ENCODE peak calls at places on chromosome 7, in seven cellular contexts. M is colonic mucosa, J is cardiac muscle cell, Q is heart left ventricle, A is prostate gland, X is A549, Y is ascending aorta. O is an unnamed sample.

GRCh38 chr7:83852136-83852535 is 203.2 kb upstream of the SEMA3E start:
- DNase-seq in M (peak), J (no peak), Q (no peak), A (no peak), X (no peak), Y (no peak), O (no peak)

GRCh38 chr7:84339306-84339705 is 144.7 kb upstream of the SEMA3A start:
- DNase-seq in M (no peak), J (peak), Q (no peak), A (no peak), X (no peak), Y (no peak), O (no peak)

GRCh38 chr7:88217675-88218427 is 2.0 kb downstream of the SRI start:
- DNase-seq in M (no peak), J (peak), Q (no peak), A (no peak), X (no peak), Y (no peak), O (no peak)

GRCh38 chr7:156194813-156195212 is 382.6 kb upstream of the SHH start:
- DNase-seq in M (no peak), J (no peak), Q (no peak), A (no peak), X (no peak), Y (no peak), O (no peak)

GRCh38 chr7:37833107-37833817 is 15.1 kb upstream of the NME8 start:
- DNase-seq in M (peak), J (peak), Q (peak), A (peak), X (peak), Y (no peak), O (peak)

GRCh38 chr7:30065746-30066145 is 37.5 kb downstream of the PLEKHA8 start:
- DNase-seq in M (no peak), J (no peak), Q (no peak), A (no peak), X (no peak), Y (no peak), O (peak)

GRCh38 chr7:2242541-2243482 is 786 bp downstream of the NUDT1 start:
- DNase-seq in M (peak), J (no peak), Q (no peak), A (no peak), X (peak), Y (no peak), O (peak)

GRCh38 chr7:37052673-37053072 is 328.4 kb upstream of the AOAH start:
- DNase-seq in M (peak), J (peak), Q (no peak), A (no peak), X (no peak), Y (no peak), O (peak)

GRCh38 chr7:90596745-90597526 is 815 bp downstream of the CDK14 start:
- DNase-seq in M (no peak), J (peak), Q (no peak), A (no peak), X (no peak), Y (no peak), O (peak)

GRCh38 chr7:84507529-84507928 is 312.9 kb upstream of the SEMA3A start:
- DNase-seq in M (no peak), J (no peak), Q (no peak), A (no peak), X (no peak), Y (no peak), O (no peak)

GRCh38 chr7:33873981-33874750 is 31.2 kb upstream of the BMPER start:
- DNase-seq in M (no peak), J (no peak), Q (no peak), A (no peak), X (peak), Y (no peak), O (peak)

GRCh38 chr7:42183547-42183946 is 53.5 kb downstream of the GLI3 start:
- DNase-seq in M (no peak), J (no peak), Q (no peak), A (no peak), X (no peak), Y (no peak), O (no peak)

GRCh38 chr7:30770936-30771858 is at the start of gene MINDY4:
- DNase-seq in M (peak), J (peak), Q (peak), A (peak), X (peak), Y (peak), O (peak)

GRCh38 chr7:155227004-155227787 is 70.5 kb upstream of the INSIG1 start:
- DNase-seq in M (no peak), J (no peak), Q (no peak), A (no peak), X (no peak), Y (no peak), O (no peak)

GRCh38 chr7:80014507-80014906 is 120.1 kb upstream of the GNAI1 start:
- DNase-seq in M (no peak), J (no peak), Q (no peak), A (no peak), X (no peak), Y (no peak), O (no peak)

GRCh38 chr7:26061340-26062239 is 90.4 kb upstream of the NFE2L3 start:
- DNase-seq in M (peak), J (peak), Q (peak), A (peak), X (peak), Y (peak), O (peak)

GRCh38 chr7:29565186-29565540 is 1.5 kb downstream of the PRR15 start:
- DNase-seq in M (no peak), J (no peak), Q (no peak), A (no peak), X (no peak), Y (no peak), O (no peak)

GRCh38 chr7:27154901-27155815 is 1.3 kb downstream of the HOXA7 start:
- DNase-seq in M (peak), J (no peak), Q (peak), A (no peak), X (no peak), Y (peak), O (no peak)

GRCh38 chr7:27154369-27154768 is 2.0 kb upstream of the HOXA3 start:
- DNase-seq in M (peak), J (no peak), Q (no peak), A (no peak), X (no peak), Y (peak), O (no peak)

GRCh38 chr7:27156508-27156898 is at the start of gene HOXA7:
- DNase-seq in M (peak), J (no peak), Q (no peak), A (no peak), X (peak), Y (peak), O (no peak)

GRCh38 chr7:27156901-27157716 is 634 bp upstream of the HOXA7 start:
- DNase-seq in M (no peak), J (no peak), Q (peak), A (no peak), X (no peak), Y (peak), O (no peak)

GRCh38 chr7:27155816-27156507 is 513 bp downstream of the HOXA7 start:
- DNase-seq in M (peak), J (no peak), Q (peak), A (no peak), X (no peak), Y (peak), O (no peak)
- TF ChIP-seq CTCF in M (no peak), J (no peak), Q (no peak), A (no peak), X (no peak), Y (no peak), O (no peak)

DNA sequence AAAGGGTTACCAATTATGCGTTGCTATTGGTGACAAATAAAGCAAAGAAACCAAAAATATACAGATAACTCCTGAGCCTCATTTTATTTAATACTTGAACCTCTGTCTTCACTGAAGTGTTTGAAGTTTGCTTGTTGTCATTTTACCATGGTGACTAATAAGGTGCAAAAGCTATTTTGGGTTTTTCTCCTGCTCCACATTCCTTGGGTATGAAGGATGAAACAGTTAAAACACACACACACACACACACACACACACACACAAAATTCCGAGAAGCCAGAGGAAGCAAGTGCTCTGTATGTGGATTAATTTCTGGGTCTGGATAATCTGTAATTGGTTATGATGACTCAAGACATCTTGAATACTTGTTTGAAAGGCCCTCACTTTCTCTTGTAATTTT is 246.4 kb downstream of the COBL start:
- DNase-seq in M (no peak), J (no peak), Q (no peak), A (no peak), X (no peak), Y (no peak), O (no peak)
- H3K27ac ChIP-seq in M (no peak), J (no peak), Q (peak), A (no peak), X (no peak), Y (no peak), O (no peak)

DNA sequence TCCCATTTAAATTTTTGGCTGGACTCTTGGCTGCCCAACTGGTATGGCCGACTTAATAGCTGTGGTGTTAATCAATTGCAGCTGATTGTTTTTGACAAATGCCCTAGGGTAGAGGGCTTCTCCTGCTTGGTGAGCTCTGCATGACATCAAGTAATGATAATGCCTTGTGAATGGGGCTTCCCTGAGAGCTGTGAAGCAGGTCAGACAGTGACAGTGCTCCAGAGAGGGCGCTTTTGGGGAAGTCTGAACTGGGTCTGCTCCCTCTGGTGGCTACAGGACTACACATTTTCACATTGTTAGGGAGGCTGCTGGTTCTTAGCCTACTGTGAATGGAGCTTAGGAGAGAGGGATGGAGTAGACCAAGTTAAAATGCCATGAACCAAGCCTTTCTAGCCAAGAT is 98.8 kb downstream of the SDK1 start:
- DNase-seq in M (no peak), J (peak), Q (no peak), A (no peak), X (peak), Y (no peak), O (no peak)
- TF ChIP-seq CTCF in M (no peak), J (peak), Q (no peak), A (no peak), X (peak), Y (no peak), O (peak)

GRCh38 chr7:131234719-131235488 is 92.8 kb upstream of the MKLN1 start:
- DNase-seq in M (no peak), J (no peak), Q (no peak), A (no peak), X (no peak), Y (no peak), O (no peak)

GRCh38 chr7:131233193-131233592 is 94.5 kb upstream of the MKLN1 start:
- DNase-seq in M (no peak), J (no peak), Q (no peak), A (no peak), X (no peak), Y (peak), O (no peak)

GRCh38 chr7:131232768-131233167 is 94.9 kb upstream of the MKLN1 start:
- DNase-seq in M (no peak), J (no peak), Q (no peak), A (no peak), X (no peak), Y (peak), O (no peak)

GRCh38 chr7:131235489-131236317 is 92.0 kb upstream of the MKLN1 start:
- DNase-seq in M (no peak), J (no peak), Q (peak), A (no peak), X (peak), Y (peak), O (peak)

GRCh38 chr7:131231381-131232220 is 96.1 kb upstream of the MKLN1 start:
- DNase-seq in M (peak), J (no peak), Q (peak), A (no peak), X (no peak), Y (peak), O (no peak)
- H3K27ac ChIP-seq in M (peak), J (no peak), Q (no peak), A (peak), X (peak), Y (no peak), O (no peak)